ENCODE peak calls at places on chromosomes 4 and X, in nine cellular contexts. D is prostate gland; S is GM20000; Z is RPMI7951; R is activated CD8-positive, alpha-beta memory T cell treated with anti-CD3 and anti-CD28 coated beads, Interleukin-2, amount 50 U/mL, for 4 hours; L is AG10803; A is heart left ventricle; P is lower leg skin; U is lower lobe of right lung. J is an unnamed sample.

GRCh38 chrX:65920620-65921019 is 119.3 kb downstream of the VSIG4 start:
- DNase-seq in D (no peak), S (no peak), Z (no peak), R (no peak), L (no peak), A (no peak), P (no peak), U (no peak), J (no peak)

GRCh38 chr4:7108046-7108625 is 40.3 kb upstream of the GRPEL1 start:
- DNase-seq in D (no peak), S (no peak), Z (no peak), R (no peak), L (no peak), A (no peak), P (no peak), U (peak; percentile 28), J (no peak)

GRCh38 chr4:6916587-6917444 is 7.2 kb downstream of the TBC1D14 start:
- DNase-seq in D (peak; percentile 43), S (no peak), Z (peak; percentile 74), R (peak; percentile 48), L (peak; percentile 31), A (no peak), P (peak; percentile 93), U (peak; percentile 76), J (peak; percentile 88)

GRCh38 chr4:64940698-64941097 is 531.4 kb upstream of the TECRL start:
- DNase-seq in D (no peak), S (no peak), Z (no peak), R (no peak), L (peak; percentile 0), A (no peak), P (no peak), U (no peak), J (no peak)

GRCh38 chrX:67342138-67342537 is 201.7 kb upstream of the AR start:
- DNase-seq in D (no peak), S (no peak), Z (no peak), R (no peak), L (no peak), A (no peak), P (no peak), U (no peak), J (no peak)

GRCh38 chr4:100984901-100985300 is 362.4 kb downstream of the PPP3CA start:
- DNase-seq in D (no peak), S (no peak), Z (peak; percentile 59), R (no peak), L (peak; percentile 78), A (no peak), P (no peak), U (no peak), J (no peak)

GRCh38 chr4:148542922-148543623 is 100.9 kb upstream of the NR3C2 start:
- DNase-seq in D (no peak), S (no peak), Z (no peak), R (no peak), L (no peak), A (no peak), P (no peak), U (no peak), J (no peak)

GRCh38 chr4:128287159-128287870 is at the start of gene PGRMC2:
- DNase-seq in D (no peak), S (peak; percentile 15), Z (peak; percentile 28), R (peak; percentile 28), L (peak; percentile 68), A (peak; percentile 28), P (no peak), U (no peak), J (peak; percentile 25)

GRCh38 chrX:24149346-24150050 is at the start of gene ZFX:
- DNase-seq in D (peak; percentile 9), S (peak; percentile 63), Z (peak; percentile 71), R (peak; percentile 78), L (peak; percentile 70), A (peak; percentile 83), P (peak; percentile 95), U (peak; percentile 79), J (peak; percentile 50)

GRCh38 chr4:126364290-126364978 is 1049.7 kb downstream of the FAT4 start:
- DNase-seq in D (no peak), S (no peak), Z (no peak), R (no peak), L (peak; percentile 9), A (no peak), P (no peak), U (no peak), J (no peak)

GRCh38 chr4:5114911-5115310 is 63.6 kb downstream of the STK32B start:
- DNase-seq in D (no peak), S (no peak), Z (no peak), R (no peak), L (peak; percentile 66), A (no peak), P (no peak), U (no peak), J (no peak)

GRCh38 chr4:147157860-147158701 is 212.4 kb upstream of the TTC29 start:
- DNase-seq in D (no peak), S (no peak), Z (peak; percentile 8), R (no peak), L (peak; percentile 12), A (peak; percentile 40), P (no peak), U (peak; percentile 50), J (no peak)

GRCh38 chr4:72860766-72861165 is 208.8 kb downstream of the COX18 start:
- DNase-seq in D (no peak), S (no peak), Z (no peak), R (no peak), L (no peak), A (no peak), P (no peak), U (no peak), J (no peak)

GRCh38 chrX:133302775-133303445 is 84.8 kb upstream of the TFDP3 start:
- DNase-seq in D (no peak), S (no peak), Z (no peak), R (no peak), L (no peak), A (no peak), P (no peak), U (no peak), J (no peak)